ENCODE peak calls at places on chromosomes 7 and 10, in ten cellular contexts. One of them, this sample, is unnamed.

GRCh38 chr7:47847207-47847606 is 101.1 kb downstream of the PKD1L1 start:
- DNase-seq in activated naive CD8-positive, alpha-beta T cell treated with anti-CD3 and anti-CD28 coated beads, Interleukin-2, amount 50 U/mL, for 24 hours: no peak
- DNase-seq in gastrocnemius medialis: no peak
- DNase-seq in coronary artery: no peak
- DNase-seq in HL-60: no peak
- DNase-seq in effector memory CD8-positive, alpha-beta T cell: no peak
- DNase-seq in amniotic stem cell: no peak
- DNase-seq in left cardiac atrium: no peak
- DNase-seq in hypothalamus: no peak
- DNase-seq in AG09309: no peak
- DNase-seq in this sample: no peak

GRCh38 chr7:133931053-133931452 is 196.1 kb upstream of the LRGUK start:
- DNase-seq in hypothalamus: no peak
- DNase-seq in coronary artery: no peak
- DNase-seq in AG09309: no peak
- DNase-seq in HL-60: no peak
- DNase-seq in activated naive CD8-positive, alpha-beta T cell treated with anti-CD3 and anti-CD28 coated beads, Interleukin-2, amount 50 U/mL, for 24 hours: no peak
- DNase-seq in left cardiac atrium: no peak
- DNase-seq in effector memory CD8-positive, alpha-beta T cell: no peak
- DNase-seq in amniotic stem cell: no peak
- DNase-seq in gastrocnemius medialis: no peak
- DNase-seq in this sample: peak

GRCh38 chr7:128221929-128222403 is 19.1 kb upstream of the LEP start:
- DNase-seq in activated naive CD8-positive, alpha-beta T cell treated with anti-CD3 and anti-CD28 coated beads, Interleukin-2, amount 50 U/mL, for 24 hours: no peak
- DNase-seq in HL-60: peak
- DNase-seq in amniotic stem cell: no peak
- DNase-seq in gastrocnemius medialis: no peak
- DNase-seq in left cardiac atrium: no peak
- DNase-seq in coronary artery: no peak
- DNase-seq in hypothalamus: no peak
- DNase-seq in AG09309: peak
- DNase-seq in effector memory CD8-positive, alpha-beta T cell: no peak
- DNase-seq in this sample: peak

GRCh38 chr10:48548531-48549135 is 56.2 kb downstream of the ARHGAP22 start:
- DNase-seq in HL-60: no peak
- DNase-seq in amniotic stem cell: no peak
- DNase-seq in left cardiac atrium: no peak
- DNase-seq in hypothalamus: no peak
- DNase-seq in effector memory CD8-positive, alpha-beta T cell: no peak
- DNase-seq in activated naive CD8-positive, alpha-beta T cell treated with anti-CD3 and anti-CD28 coated beads, Interleukin-2, amount 50 U/mL, for 24 hours: no peak
- DNase-seq in AG09309: no peak
- DNase-seq in gastrocnemius medialis: no peak
- DNase-seq in coronary artery: peak
- DNase-seq in this sample: no peak

GRCh38 chr10:75538144-75538543 is 106.7 kb downstream of the LRMDA start:
- DNase-seq in AG09309: no peak
- DNase-seq in gastrocnemius medialis: no peak
- DNase-seq in activated naive CD8-positive, alpha-beta T cell treated with anti-CD3 and anti-CD28 coated beads, Interleukin-2, amount 50 U/mL, for 24 hours: no peak
- DNase-seq in left cardiac atrium: no peak
- DNase-seq in effector memory CD8-positive, alpha-beta T cell: no peak
- DNase-seq in hypothalamus: no peak
- DNase-seq in amniotic stem cell: no peak
- DNase-seq in coronary artery: no peak
- DNase-seq in HL-60: no peak
- DNase-seq in this sample: no peak

GRCh38 chr7:114885836-114886235 is 36.1 kb upstream of the MDFIC start:
- DNase-seq in hypothalamus: no peak
- DNase-seq in HL-60: no peak
- DNase-seq in left cardiac atrium: no peak
- DNase-seq in effector memory CD8-positive, alpha-beta T cell: no peak
- DNase-seq in gastrocnemius medialis: no peak
- DNase-seq in AG09309: no peak
- DNase-seq in coronary artery: no peak
- DNase-seq in activated naive CD8-positive, alpha-beta T cell treated with anti-CD3 and anti-CD28 coated beads, Interleukin-2, amount 50 U/mL, for 24 hours: no peak
- DNase-seq in amniotic stem cell: no peak
- DNase-seq in this sample: peak

GRCh38 chr10:123557366-123558108 is 108.6 kb upstream of the GPR26 start:
- DNase-seq in AG09309: no peak
- DNase-seq in hypothalamus: no peak
- DNase-seq in gastrocnemius medialis: no peak
- DNase-seq in left cardiac atrium: no peak
- DNase-seq in amniotic stem cell: no peak
- DNase-seq in activated naive CD8-positive, alpha-beta T cell treated with anti-CD3 and anti-CD28 coated beads, Interleukin-2, amount 50 U/mL, for 24 hours: no peak
- DNase-seq in coronary artery: peak
- DNase-seq in effector memory CD8-positive, alpha-beta T cell: no peak
- DNase-seq in HL-60: no peak
- DNase-seq in this sample: no peak

GRCh38 chr10:105577865-105578607 is 936.9 kb downstream of the SORCS3 start:
- DNase-seq in gastrocnemius medialis: no peak
- DNase-seq in activated naive CD8-positive, alpha-beta T cell treated with anti-CD3 and anti-CD28 coated beads, Interleukin-2, amount 50 U/mL, for 24 hours: no peak
- DNase-seq in left cardiac atrium: no peak
- DNase-seq in effector memory CD8-positive, alpha-beta T cell: no peak
- DNase-seq in amniotic stem cell: no peak
- DNase-seq in HL-60: no peak
- DNase-seq in AG09309: no peak
- DNase-seq in hypothalamus: no peak
- DNase-seq in coronary artery: no peak
- DNase-seq in this sample: no peak

GRCh38 chr10:119489572-119490326 is 52.8 kb downstream of the RGS10 start:
- DNase-seq in activated naive CD8-positive, alpha-beta T cell treated with anti-CD3 and anti-CD28 coated beads, Interleukin-2, amount 50 U/mL, for 24 hours: peak
- DNase-seq in amniotic stem cell: no peak
- DNase-seq in hypothalamus: no peak
- DNase-seq in coronary artery: no peak
- DNase-seq in AG09309: no peak
- DNase-seq in gastrocnemius medialis: no peak
- DNase-seq in effector memory CD8-positive, alpha-beta T cell: peak
- DNase-seq in HL-60: peak
- DNase-seq in left cardiac atrium: peak
- DNase-seq in this sample: peak

GRCh38 chr10:14478201-14478600 is 147.5 kb upstream of the FRMD4A start:
- DNase-seq in hypothalamus: no peak
- DNase-seq in effector memory CD8-positive, alpha-beta T cell: no peak
- DNase-seq in left cardiac atrium: no peak
- DNase-seq in coronary artery: no peak
- DNase-seq in activated naive CD8-positive, alpha-beta T cell treated with anti-CD3 and anti-CD28 coated beads, Interleukin-2, amount 50 U/mL, for 24 hours: no peak
- DNase-seq in amniotic stem cell: no peak
- DNase-seq in gastrocnemius medialis: no peak
- DNase-seq in AG09309: no peak
- DNase-seq in HL-60: no peak
- DNase-seq in this sample: no peak

GRCh38 chr7:157656195-157656769 is 319.5 kb downstream of the DNAJB6 start:
- DNase-seq in left cardiac atrium: no peak
- DNase-seq in coronary artery: peak
- DNase-seq in effector memory CD8-positive, alpha-beta T cell: no peak
- DNase-seq in hypothalamus: no peak
- DNase-seq in HL-60: no peak
- DNase-seq in amniotic stem cell: no peak
- DNase-seq in gastrocnemius medialis: no peak
- DNase-seq in activated naive CD8-positive, alpha-beta T cell treated with anti-CD3 and anti-CD28 coated beads, Interleukin-2, amount 50 U/mL, for 24 hours: no peak
- DNase-seq in AG09309: no peak
- DNase-seq in this sample: no peak

GRCh38 chr10:133260895-133261725 is 15.6 kb downstream of the ADAM8 start:
- DNase-seq in coronary artery: peak
- DNase-seq in hypothalamus: no peak
- DNase-seq in amniotic stem cell: no peak
- DNase-seq in HL-60: peak
- DNase-seq in left cardiac atrium: peak
- DNase-seq in gastrocnemius medialis: no peak
- DNase-seq in effector memory CD8-positive, alpha-beta T cell: peak
- DNase-seq in AG09309: no peak
- DNase-seq in activated naive CD8-positive, alpha-beta T cell treated with anti-CD3 and anti-CD28 coated beads, Interleukin-2, amount 50 U/mL, for 24 hours: peak
- DNase-seq in this sample: peak

GRCh38 chr7:41421056-41421455 is 281.8 kb downstream of the INHBA start:
- DNase-seq in left cardiac atrium: no peak
- DNase-seq in coronary artery: no peak
- DNase-seq in effector memory CD8-positive, alpha-beta T cell: no peak
- DNase-seq in gastrocnemius medialis: no peak
- DNase-seq in activated naive CD8-positive, alpha-beta T cell treated with anti-CD3 and anti-CD28 coated beads, Interleukin-2, amount 50 U/mL, for 24 hours: no peak
- DNase-seq in AG09309: no peak
- DNase-seq in hypothalamus: no peak
- DNase-seq in amniotic stem cell: no peak
- DNase-seq in HL-60: no peak
- DNase-seq in this sample: no peak

GRCh38 chr7:76047811-76048667 is at the start of the genes MDH2 and STYXL1:
- DNase-seq in HL-60: peak
- DNase-seq in activated naive CD8-positive, alpha-beta T cell treated with anti-CD3 and anti-CD28 coated beads, Interleukin-2, amount 50 U/mL, for 24 hours: peak
- DNase-seq in coronary artery: peak
- DNase-seq in hypothalamus: peak
- DNase-seq in effector memory CD8-positive, alpha-beta T cell: peak
- DNase-seq in gastrocnemius medialis: peak
- DNase-seq in left cardiac atrium: peak
- DNase-seq in AG09309: peak
- DNase-seq in amniotic stem cell: peak
- DNase-seq in this sample: peak

GRCh38 chr7:129053938-129054437 is 923 bp downstream of the TNPO3 start:
- DNase-seq in left cardiac atrium: no peak
- DNase-seq in gastrocnemius medialis: no peak
- DNase-seq in HL-60: peak
- DNase-seq in amniotic stem cell: no peak
- DNase-seq in hypothalamus: no peak
- DNase-seq in effector memory CD8-positive, alpha-beta T cell: no peak
- DNase-seq in coronary artery: no peak
- DNase-seq in AG09309: no peak
- DNase-seq in activated naive CD8-positive, alpha-beta T cell treated with anti-CD3 and anti-CD28 coated beads, Interleukin-2, amount 50 U/mL, for 24 hours: no peak
- DNase-seq in this sample: peak

GRCh38 chr10:115744089-115744488 is 528.9 kb downstream of the GFRA1 start:
- DNase-seq in gastrocnemius medialis: no peak
- DNase-seq in coronary artery: no peak
- DNase-seq in AG09309: no peak
- DNase-seq in HL-60: no peak
- DNase-seq in effector memory CD8-positive, alpha-beta T cell: no peak
- DNase-seq in amniotic stem cell: no peak
- DNase-seq in hypothalamus: no peak
- DNase-seq in activated naive CD8-positive, alpha-beta T cell treated with anti-CD3 and anti-CD28 coated beads, Interleukin-2, amount 50 U/mL, for 24 hours: no peak
- DNase-seq in left cardiac atrium: no peak
- DNase-seq in this sample: no peak

GRCh38 chr7:18792866-18793595 is 297.5 kb downstream of the HDAC9 start:
- DNase-seq in HL-60: no peak
- DNase-seq in effector memory CD8-positive, alpha-beta T cell: no peak
- DNase-seq in hypothalamus: no peak
- DNase-seq in activated naive CD8-positive, alpha-beta T cell treated with anti-CD3 and anti-CD28 coated beads, Interleukin-2, amount 50 U/mL, for 24 hours: no peak
- DNase-seq in amniotic stem cell: peak
- DNase-seq in left cardiac atrium: no peak
- DNase-seq in coronary artery: no peak
- DNase-seq in gastrocnemius medialis: no peak
- DNase-seq in AG09309: no peak
- DNase-seq in this sample: no peak

GRCh38 chr10:10605551-10606081 is 412.1 kb upstream of the CELF2 start:
- DNase-seq in activated naive CD8-positive, alpha-beta T cell treated with anti-CD3 and anti-CD28 coated beads, Interleukin-2, amount 50 U/mL, for 24 hours: no peak
- DNase-seq in hypothalamus: no peak
- DNase-seq in HL-60: no peak
- DNase-seq in amniotic stem cell: no peak
- DNase-seq in effector memory CD8-positive, alpha-beta T cell: no peak
- DNase-seq in AG09309: peak
- DNase-seq in gastrocnemius medialis: peak
- DNase-seq in left cardiac atrium: no peak
- DNase-seq in coronary artery: no peak
- DNase-seq in this sample: peak